ENCODE peak calls at places on chromosomes 6 and 20, in seven cellular contexts. N is pancreas, P is A549, R is breast epithelium, J is astrocyte of the spinal cord, C is choroid plexus epithelial cell, L is endothelial cell of umbilical vein. T is an unnamed sample.

GRCh38 chr20:20370087-20370575 is 2.2 kb downstream of the INSM1 start:
- DNase-seq in N (no peak), P (peak), R (no peak), J (no peak), C (peak), L (no peak), T (peak)

GRCh38 chr6:5478380-5478779 is 217.1 kb downstream of the FARS2 start:
- DNase-seq in N (no peak), P (no peak), R (no peak), J (no peak), C (no peak), L (no peak), T (no peak)

GRCh38 chr6:38846844-38847243 is 131.7 kb downstream of the DNAH8 start:
- DNase-seq in N (no peak), P (no peak), R (no peak), J (peak), C (peak), L (no peak), T (peak)

GRCh38 chr6:36676142-36677058 is 2.1 kb upstream of the CDKN1A start:
- DNase-seq in N (peak), P (no peak), R (peak), J (peak), C (peak), L (peak), T (peak)

GRCh38 chr6:25665455-25665854 is 13.4 kb downstream of the SCGN start:
- DNase-seq in N (no peak), P (no peak), R (no peak), J (no peak), C (no peak), L (no peak), T (no peak)

GRCh38 chr20:17873410-17874270 is 95.0 kb downstream of the SNX5 start:
- DNase-seq in N (peak), P (peak), R (peak), J (peak), C (peak), L (peak), T (peak)

GRCh38 chr6:112150363-112150762 is 63.0 kb downstream of the FAM229B start:
- DNase-seq in N (no peak), P (peak), R (no peak), J (no peak), C (peak), L (no peak), T (peak)

GRCh38 chr6:13846841-13847240 is 32.5 kb upstream of the MCUR1 start:
- DNase-seq in N (no peak), P (peak), R (no peak), J (no peak), C (no peak), L (no peak), T (no peak)

GRCh38 chr20:41072099-41072798 is 43.6 kb downstream of the TOP1 start:
- DNase-seq in N (no peak), P (no peak), R (peak), J (peak), C (peak), L (peak), T (peak)

GRCh38 chr6:39452306-39452705 is 129.8 kb upstream of the KCNK16 start:
- DNase-seq in N (no peak), P (no peak), R (no peak), J (peak), C (peak), L (no peak), T (peak)

GRCh38 chr20:49870261-49870660 is 45.1 kb downstream of the SPATA2 start:
- DNase-seq in N (no peak), P (no peak), R (no peak), J (no peak), C (no peak), L (no peak), T (no peak)

GRCh38 chr20:41854765-41855164 is 236.6 kb upstream of the CHD6 start:
- DNase-seq in N (no peak), P (peak), R (no peak), J (peak), C (no peak), L (no peak), T (peak)

GRCh38 chr6:129730477-129731165 is 20.6 kb upstream of the ARHGAP18 start:
- DNase-seq in N (no peak), P (peak), R (no peak), J (peak), C (peak), L (peak), T (peak)

GRCh38 chr20:43549416-43550136 is 9.3 kb upstream of the SGK2 start:
- DNase-seq in N (no peak), P (no peak), R (no peak), J (no peak), C (no peak), L (no peak), T (no peak)

GRCh38 chr6:11008821-11009220 is 35.3 kb downstream of the ELOVL2 start:
- DNase-seq in N (no peak), P (no peak), R (no peak), J (peak), C (peak), L (no peak), T (peak)

GRCh38 chr6:131199568-131200272 is 64.5 kb downstream of the AKAP7 start:
- DNase-seq in N (no peak), P (peak), R (no peak), J (peak), C (peak), L (peak), T (peak)

GRCh38 chr6:143953922-143954321 is 54.1 kb downstream of the PLAGL1 start:
- DNase-seq in N (no peak), P (no peak), R (no peak), J (no peak), C (no peak), L (no peak), T (no peak)

GRCh38 chr20:840858-841567 is 7.5 kb downstream of the FAM110A start:
- DNase-seq in N (peak), P (no peak), R (peak), J (no peak), C (peak), L (no peak), T (no peak)

GRCh38 chr20:23293689-23294088 is 56.9 kb upstream of the NXT1 start:
- DNase-seq in N (no peak), P (no peak), R (no peak), J (no peak), C (no peak), L (peak), T (no peak)

GRCh38 chr20:10115021-10115420 is 80.2 kb downstream of the ANKEF1 start:
- DNase-seq in N (no peak), P (no peak), R (no peak), J (peak), C (peak), L (no peak), T (peak)

GRCh38 chr6:160132776-160133338 is 11.2 kb downstream of the SLC22A1 start:
- DNase-seq in N (no peak), P (no peak), R (no peak), J (peak), C (peak), L (no peak), T (peak)

GRCh38 chr6:106997392-106998257 is 23.1 kb upstream of the CD24 start:
- DNase-seq in N (peak), P (peak), R (no peak), J (peak), C (peak), L (peak), T (peak)

GRCh38 chr20:38723069-38723981 is 961 bp upstream of the SLC32A1 start:
- DNase-seq in N (no peak), P (no peak), R (no peak), J (no peak), C (peak), L (no peak), T (peak)

GRCh38 chr6:31007694-31008093 is 2.6 kb upstream of the MUC22 start:
- DNase-seq in N (no peak), P (peak), R (no peak), J (peak), C (peak), L (peak), T (peak)

GRCh38 chr20:56690531-56691175 is 61.5 kb downstream of the TFAP2C start:
- DNase-seq in N (no peak), P (no peak), R (no peak), J (no peak), C (no peak), L (no peak), T (no peak)

GRCh38 chr20:63978319-63979220 is 872 bp downstream of the SAMD10 start:
- DNase-seq in N (peak), P (no peak), R (peak), J (peak), C (peak), L (peak), T (no peak)

GRCh38 chr6:73042892-73043291 is 182.4 kb downstream of the KHDC1L start:
- DNase-seq in N (no peak), P (no peak), R (no peak), J (no peak), C (no peak), L (no peak), T (no peak)

GRCh38 chr6:37643851-37644672 is 53.6 kb downstream of the MDGA1 start:
- DNase-seq in N (no peak), P (no peak), R (no peak), J (no peak), C (no peak), L (no peak), T (no peak)

GRCh38 chr20:58944610-58945009 is 36.4 kb upstream of the NELFCD start:
- DNase-seq in N (peak), P (peak), R (no peak), J (no peak), C (no peak), L (no peak), T (no peak)

GRCh38 chr20:39876974-39877615 is 811.9 kb downstream of the MAFB start:
- DNase-seq in N (no peak), P (no peak), R (no peak), J (no peak), C (no peak), L (no peak), T (no peak)

GRCh38 chr6:55014321-55015088 is 159.8 kb upstream of the HCRTR2 start:
- DNase-seq in N (no peak), P (no peak), R (no peak), J (no peak), C (peak), L (no peak), T (no peak)

GRCh38 chr20:63979549-63980316 is at the start of gene SAMD10:
- DNase-seq in N (peak), P (no peak), R (no peak), J (peak), C (peak), L (peak), T (no peak)

GRCh38 chr6:147287869-147288271 is 83.7 kb downstream of the STXBP5 start:
- DNase-seq in N (peak), P (peak), R (no peak), J (peak), C (peak), L (peak), T (peak)

GRCh38 chr6:16755544-16755943 is 5.7 kb downstream of the ATXN1 start:
- DNase-seq in N (no peak), P (no peak), R (no peak), J (no peak), C (no peak), L (no peak), T (no peak)
- H3K4me3 ChIP-seq in N (no peak), P (no peak), R (no peak), J (no peak), C (no peak), L (no peak), T (no peak)

GRCh38 chr6:170224694-170225660 is 65.9 kb downstream of the DLL1 start:
- DNase-seq in N (peak), P (no peak), R (peak), J (peak), C (peak), L (no peak), T (no peak)
- TF ChIP-seq CTCF in N (no peak), P (no peak), R (no peak), J (no peak), C (no peak), L (no peak), T (no peak)

DNA sequence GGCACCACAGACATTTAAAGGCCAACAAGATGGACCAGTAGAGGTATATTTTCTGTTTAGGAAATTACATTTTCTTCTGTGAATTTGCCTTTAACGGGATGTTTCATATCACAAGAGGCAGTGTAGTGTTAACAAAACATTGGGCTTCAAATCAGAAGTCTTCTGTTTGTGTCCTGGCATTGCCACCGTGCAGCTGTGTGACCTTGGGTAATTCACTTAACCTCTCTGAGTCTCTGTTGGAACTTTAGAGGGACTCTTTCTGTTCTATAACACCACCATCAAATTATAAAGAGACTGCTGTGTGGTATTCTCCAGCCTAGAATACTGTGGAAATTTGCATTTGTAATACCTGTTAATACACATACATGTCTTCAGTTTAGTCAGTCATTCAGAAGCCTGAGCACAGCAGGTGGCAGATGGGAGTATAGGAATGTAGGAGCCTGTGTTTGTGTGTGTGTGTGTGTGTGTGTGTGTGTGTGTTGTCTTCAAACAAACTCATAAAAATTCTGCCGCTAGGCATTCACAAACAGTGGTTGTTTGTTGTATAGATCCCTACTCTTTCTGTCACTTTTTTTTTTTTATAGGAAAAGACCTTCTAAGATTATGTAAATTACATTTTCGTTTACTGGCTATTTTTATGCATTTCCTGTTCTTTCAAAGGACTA is 22.6 kb downstream of the UST start:
- DNase-seq in N (no peak), P (no peak), R (no peak), J (no peak), C (no peak), L (no peak), T (no peak)
- H3K4me3 ChIP-seq in N (no peak), P (no peak), R (no peak), J (no peak), C (no peak), L (no peak), T (no peak)

DNA sequence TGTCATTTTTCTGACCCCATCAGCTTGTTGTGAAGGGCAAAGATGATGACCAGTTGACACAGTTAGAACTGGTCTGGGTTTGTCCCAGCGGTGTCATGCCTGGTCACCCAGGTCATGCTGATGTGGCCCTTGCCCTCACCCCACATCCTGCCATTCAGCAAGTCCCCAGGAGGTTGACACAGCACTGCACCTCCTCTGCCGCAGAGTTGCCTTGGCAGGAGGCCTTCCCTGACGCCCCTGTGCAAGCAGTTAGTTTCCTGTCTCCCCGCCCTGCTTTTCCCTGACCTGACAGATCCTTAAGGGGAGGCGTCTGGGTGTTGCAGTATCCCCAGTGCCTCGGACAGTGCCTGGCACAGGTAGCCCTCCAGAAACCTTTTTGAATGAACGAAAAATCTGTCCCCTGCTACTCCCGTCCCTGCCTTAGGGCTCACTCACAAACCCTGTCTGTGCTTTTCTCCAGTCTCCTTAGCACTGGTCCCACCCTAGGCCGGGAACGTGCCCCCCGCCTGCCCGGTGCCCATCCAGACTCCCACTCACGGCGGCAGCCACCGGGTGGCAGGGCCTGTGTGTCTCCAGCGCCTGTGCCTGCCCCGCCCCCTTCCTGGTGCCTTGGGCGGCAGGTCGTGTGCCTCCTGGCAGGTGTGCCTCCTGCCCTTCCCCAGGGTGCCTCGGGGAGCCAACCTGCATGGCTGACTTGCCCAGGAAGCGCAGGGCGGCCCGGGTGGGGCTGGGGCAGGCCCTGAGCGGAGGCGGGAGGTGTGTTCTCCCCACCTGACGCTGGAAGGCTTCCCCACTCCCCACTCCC is 146.3 kb upstream of the RNF24 start:
- DNase-seq in N (peak), P (no peak), R (peak), J (peak), C (peak), L (no peak), T (no peak)
- TF ChIP-seq CTCF in N (no peak), P (no peak), R (no peak), J (no peak), C (no peak), L (no peak), T (no peak)